ENCODE peak calls at places on chromosomes 16 and 17, in eight cellular contexts. J, V, G, T, H, I, C and K are unnamed samples.

GRCh38 chr17:75039238-75039637 is 7.5 kb downstream of the ATP5PD start:
- DNase-seq in T (no peak), G (no peak), J (no peak), I (no peak), V (no peak), H (no peak), C (no peak), K (no peak)

GRCh38 chr17:77821114-77821513 is 137.4 kb upstream of the TNRC6C start:
- DNase-seq in G (no peak), H (no peak), V (no peak), I (no peak), T (no peak), C (peak), J (no peak), K (peak)

GRCh38 chr16:27515874-27516353 is 33.8 kb downstream of the GTF3C1 start:
- DNase-seq in I (no peak), T (no peak), V (no peak), G (no peak), H (peak), J (no peak), C (peak), K (no peak)

GRCh38 chr16:69482410-69482951 is 58.1 kb downstream of the CYB5B start:
- DNase-seq in C (no peak), G (no peak), V (peak), J (peak), T (peak), I (peak), H (peak), K (peak)

GRCh38 chr16:87278191-87279093 is 38.8 kb downstream of the C16orf95 start:
- DNase-seq in V (peak), T (peak), J (peak), I (peak), G (no peak), C (peak), H (peak), K (peak)

GRCh38 chr17:57783338-57783742 is 38.2 kb upstream of the CCDC182 start:
- DNase-seq in T (peak), H (peak), V (peak), G (peak), C (peak), J (peak), I (no peak), K (peak)

GRCh38 chr17:78899361-78900260 is 3.4 kb downstream of the CEP295NL start:
- DNase-seq in J (no peak), T (no peak), I (no peak), G (no peak), V (peak), H (no peak), C (peak), K (peak)

GRCh38 chr17:79019631-79020584 is 4.1 kb upstream of the C1QTNF1 start:
- DNase-seq in J (no peak), T (peak), V (peak), I (peak), C (no peak), H (peak), G (peak), K (peak)

GRCh38 chr16:48157794-48158193 is 2.0 kb upstream of the ABCC12 start:
- DNase-seq in J (no peak), V (no peak), C (no peak), H (no peak), I (peak), T (no peak), G (no peak), K (no peak)

GRCh38 chr17:43626066-43626465 is 35.7 kb downstream of the MEOX1 start:
- DNase-seq in T (no peak), J (no peak), V (no peak), G (no peak), C (no peak), I (no peak), H (no peak), K (no peak)

GRCh38 chr16:813204-813915 is 12.8 kb upstream of the GNG13 start:
- DNase-seq in I (no peak), V (peak), J (no peak), T (peak), C (peak), G (peak), H (peak), K (peak)

GRCh38 chr16:26204138-26204537 is 512.4 kb downstream of the HS3ST4 start:
- DNase-seq in G (no peak), C (no peak), I (no peak), T (no peak), J (no peak), H (no peak), V (no peak), K (no peak)

GRCh38 chr17:33038740-33039139 is 47.1 kb downstream of the SPACA3 start:
- DNase-seq in V (no peak), I (peak), T (peak), C (peak), J (no peak), G (no peak), H (no peak), K (no peak)

GRCh38 chr16:21283521-21284289 is 5.6 kb upstream of the CRYM start:
- DNase-seq in H (peak), I (peak), C (peak), T (peak), J (no peak), V (peak), G (no peak), K (no peak)

GRCh38 chr16:14289692-14290340 is 218.7 kb downstream of the MRTFB start:
- DNase-seq in G (peak), I (no peak), J (no peak), H (no peak), C (peak), V (no peak), T (peak), K (no peak)

GRCh38 chr17:38428643-38429371 is 543 bp downstream of the ARHGAP23 start:
- DNase-seq in V (peak), C (peak), G (no peak), I (peak), J (no peak), H (no peak), T (peak), K (peak)

GRCh38 chr17:58084317-58084981 is 1.2 kb downstream of the DYNLL2 start:
- DNase-seq in V (peak), J (peak), I (no peak), H (no peak), C (peak), G (peak), T (no peak), K (no peak)

GRCh38 chr16:52837251-52837650 is 215.4 kb downstream of the CHD9NB start:
- DNase-seq in H (no peak), I (peak), V (no peak), J (no peak), C (no peak), G (no peak), T (peak), K (no peak)

GRCh38 chr16:59259074-59259963 is 525.2 kb upstream of the GOT2 start:
- DNase-seq in I (peak), T (no peak), J (no peak), H (no peak), G (no peak), V (peak), C (no peak), K (no peak)

GRCh38 chr16:70774261-70774660 is 26.7 kb downstream of the VAC14 start:
- DNase-seq in I (no peak), H (no peak), T (no peak), J (no peak), C (no peak), G (no peak), V (no peak), K (no peak)

GRCh38 chr16:30049871-30050270 is 15.7 kb upstream of the ALDOA start:
- DNase-seq in H (no peak), V (peak), C (no peak), I (no peak), G (no peak), J (no peak), T (no peak), K (peak)

GRCh38 chr16:57175896-57176295 is 9.9 kb downstream of the PSME3IP1 start:
- DNase-seq in T (no peak), V (no peak), C (no peak), I (peak), G (no peak), J (no peak), H (no peak), K (no peak)

GRCh38 chr17:49566668-49567071 is 9.0 kb upstream of the NXPH3 start:
- DNase-seq in T (no peak), V (no peak), C (no peak), I (no peak), H (no peak), G (no peak), J (no peak), K (no peak)

GRCh38 chr16:13012591-13012990 is 111.2 kb downstream of the SHISA9 start:
- DNase-seq in T (no peak), G (no peak), C (peak), V (no peak), J (no peak), H (no peak), I (no peak), K (no peak)

GRCh38 chr17:57672971-57673370 is 72.1 kb downstream of the CCDC182 start:
- DNase-seq in V (no peak), H (no peak), J (peak), I (no peak), T (no peak), G (no peak), C (no peak), K (no peak)

GRCh38 chr17:56497132-56497531 is 96.4 kb upstream of the NOG start:
- DNase-seq in V (no peak), G (no peak), J (no peak), C (no peak), I (no peak), H (no peak), T (no peak), K (no peak)

GRCh38 chr16:12025472-12025871 is 48.9 kb downstream of the SNX29 start:
- DNase-seq in I (no peak), G (no peak), H (no peak), V (no peak), C (no peak), J (no peak), T (no peak), K (no peak)

GRCh38 chr16:2691491-2692248 is 9.3 kb downstream of the KCTD5 start:
- DNase-seq in T (no peak), V (peak), C (no peak), H (no peak), J (no peak), G (no peak), I (no peak), K (peak)

GRCh38 chr17:75985986-75986385 is 6.9 kb downstream of the TEN1 start:
- DNase-seq in V (peak), C (no peak), H (no peak), T (no peak), I (no peak), G (no peak), J (no peak), K (no peak)

GRCh38 chr17:76292567-76292966 is 15.5 kb downstream of the QRICH2 start:
- DNase-seq in V (no peak), J (no peak), G (no peak), I (no peak), T (no peak), H (no peak), C (no peak), K (no peak)

GRCh38 chr17:29615492-29616299 is 7.0 kb downstream of the CORO6 start:
- DNase-seq in I (peak), C (peak), G (peak), J (peak), H (peak), V (peak), T (peak), K (peak)

GRCh38 chr16:84380405-84380804 is 12.1 kb downstream of the ATP2C2 start:
- DNase-seq in C (no peak), J (no peak), I (no peak), G (no peak), T (no peak), H (no peak), V (no peak), K (no peak)

GRCh38 chr17:5042152-5043022 is 7.2 kb upstream of the SLC52A1 start:
- DNase-seq in I (no peak), V (no peak), G (peak), T (no peak), H (no peak), J (no peak), C (no peak), K (no peak)

GRCh38 chr17:1137465-1137894 is 42.3 kb downstream of the ABR start:
- DNase-seq in T (no peak), I (peak), V (peak), H (no peak), C (no peak), J (no peak), G (peak), K (no peak)

GRCh38 chr16:89363621-89364393 is 126.6 kb downstream of the ANKRD11 start:
- DNase-seq in H (peak), J (peak), V (peak), G (no peak), I (peak), T (peak), C (peak), K (no peak)

GRCh38 chr17:58325289-58325726 is 3.3 kb downstream of the TSPOAP1 start:
- DNase-seq in T (no peak), C (peak), H (no peak), V (peak), I (no peak), G (no peak), J (no peak), K (no peak)

GRCh38 chr17:69402052-69402451 is 12.4 kb upstream of the MAP2K6 start:
- DNase-seq in V (no peak), J (no peak), C (no peak), H (peak), G (no peak), I (no peak), T (no peak), K (no peak)

GRCh38 chr17:10403589-10403988 is 18.2 kb downstream of the MYH8 start:
- DNase-seq in H (no peak), G (no peak), T (no peak), I (no peak), C (no peak), J (no peak), V (no peak), K (no peak)

GRCh38 chr17:10396529-10397163 is 23.8 kb upstream of the MYH13 start:
- DNase-seq in V (no peak), G (no peak), C (no peak), T (no peak), H (no peak), I (no peak), J (no peak), K (no peak)

GRCh38 chr17:10394201-10394887 is 21.5 kb upstream of the MYH13 start:
- DNase-seq in H (no peak), G (no peak), V (no peak), I (no peak), J (no peak), T (no peak), C (no peak), K (no peak)

GRCh38 chr17:10398352-10398751 is 23.4 kb downstream of the MYH8 start:
- DNase-seq in V (no peak), H (no peak), J (no peak), C (peak), G (no peak), T (no peak), I (no peak), K (no peak)
- H3K27ac ChIP-seq in V (no peak), H (no peak), J (no peak), C (no peak), G (no peak), T (no peak), I (no peak), K (no peak)

GRCh38 chr17:50638572-50638850 is 3.8 kb downstream of the ABCC3 start:
- DNase-seq in C (no peak), V (peak), J (no peak), G (no peak), H (no peak), T (peak), I (no peak), K (no peak)
- H3K27ac ChIP-seq in C (no peak), V (peak), J (peak), G (no peak), H (no peak), T (peak), I (peak), K (no peak)

GRCh38 chr17:42136654-42137051 is 14.0 kb downstream of the HSPB9 start:
- DNase-seq in J (no peak), V (no peak), I (no peak), H (no peak), C (no peak), G (no peak), T (no peak), K (no peak)
- H3K27ac ChIP-seq in J (peak), V (no peak), I (no peak), H (no peak), C (peak), G (no peak), T (no peak), K (peak)

GRCh38 chr17:63675231-63675606 is 24.7 kb downstream of the LIMD2 start:
- DNase-seq in I (no peak), H (peak), J (no peak), V (peak), T (no peak), G (no peak), C (peak), K (no peak)
- H3K27ac ChIP-seq in I (no peak), H (peak), J (peak), V (peak), T (no peak), G (no peak), C (peak), K (peak)

GRCh38 chr16:23147666-23148065 is 1.6 kb downstream of the USP31 start:
- DNase-seq in I (no peak), V (no peak), J (no peak), H (no peak), C (no peak), T (no peak), G (no peak), K (no peak)

GRCh38 chr16:23149267-23149992 is at the start of gene USP31:
- DNase-seq in J (peak), G (peak), H (peak), V (peak), C (peak), T (peak), I (peak), K (peak)

GRCh38 chr16:23148513-23149266 is 562 bp downstream of the USP31 start:
- DNase-seq in G (peak), V (peak), I (no peak), C (peak), J (peak), T (peak), H (no peak), K (peak)

GRCh38 chr16:23146877-23147601 is 2.2 kb downstream of the USP31 start:
- DNase-seq in I (no peak), H (no peak), G (no peak), T (no peak), V (no peak), J (no peak), C (no peak), K (no peak)

DNA sequence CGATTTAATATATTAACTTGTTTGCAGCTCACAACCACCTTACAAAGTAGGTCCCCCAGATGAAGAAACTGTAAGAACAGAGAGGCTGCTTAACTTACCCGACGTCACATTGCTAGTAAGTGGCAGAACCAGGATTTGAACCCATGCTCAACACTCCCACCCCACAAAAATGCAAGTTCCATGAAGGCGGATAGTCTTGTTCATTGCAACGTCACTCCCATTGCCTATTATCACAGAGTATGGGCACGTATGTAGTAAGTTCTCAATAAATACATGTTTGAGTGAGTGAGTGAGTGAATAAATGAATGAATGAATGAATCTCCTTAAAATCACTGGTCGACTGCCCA is 1.1 kb downstream of the USP31 start:
- DNase-seq in I (no peak), G (no peak), J (no peak), T (no peak), V (peak), H (no peak), C (no peak), K (no peak)
- H3K27ac ChIP-seq in I (peak), G (no peak), J (peak), T (no peak), V (no peak), H (no peak), C (no peak), K (peak)

GRCh38 chr16:19717781-19718623 is at the start of the genes IQCK and KNOP1:
- DNase-seq in G (peak), C (peak), J (peak), V (peak), I (peak), H (peak), T (peak), K (peak)

GRCh38 chr16:19717319-19717718 is 708 bp downstream of the KNOP1 start:
- DNase-seq in I (no peak), C (no peak), V (peak), J (no peak), H (no peak), T (peak), G (no peak), K (no peak)

GRCh38 chr16:19716183-19716582 is 1.8 kb downstream of the KNOP1 start:
- DNase-seq in J (no peak), C (no peak), T (no peak), H (no peak), V (no peak), I (no peak), G (no peak), K (no peak)

GRCh38 chr16:19715566-19715965 is 2.5 kb downstream of the KNOP1 start:
- DNase-seq in G (no peak), H (no peak), T (no peak), J (no peak), I (no peak), C (no peak), V (peak), K (no peak)

DNA sequence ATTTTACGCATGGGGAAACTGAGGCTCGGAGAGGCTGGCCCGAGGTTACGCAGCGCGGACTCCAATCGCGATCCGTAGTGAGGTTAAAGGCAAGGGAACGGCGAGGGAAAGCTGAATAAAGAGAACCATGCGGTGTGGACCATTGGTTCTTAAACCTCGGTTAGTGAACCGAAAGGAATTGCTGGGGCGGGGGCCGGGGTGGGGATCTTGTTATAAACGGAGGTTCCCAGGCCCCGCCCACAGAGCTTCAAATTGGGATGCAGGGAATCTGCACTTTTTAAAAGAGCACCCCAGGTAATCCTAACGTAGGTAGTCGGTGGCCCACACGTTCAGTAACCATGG is 524 bp downstream of the IQCK start:
- DNase-seq in J (no peak), I (no peak), G (no peak), C (no peak), T (peak), H (no peak), V (peak), K (no peak)
- H3K27ac ChIP-seq in J (peak), I (peak), G (peak), C (no peak), T (peak), H (peak), V (peak), K (peak)

DNA sequence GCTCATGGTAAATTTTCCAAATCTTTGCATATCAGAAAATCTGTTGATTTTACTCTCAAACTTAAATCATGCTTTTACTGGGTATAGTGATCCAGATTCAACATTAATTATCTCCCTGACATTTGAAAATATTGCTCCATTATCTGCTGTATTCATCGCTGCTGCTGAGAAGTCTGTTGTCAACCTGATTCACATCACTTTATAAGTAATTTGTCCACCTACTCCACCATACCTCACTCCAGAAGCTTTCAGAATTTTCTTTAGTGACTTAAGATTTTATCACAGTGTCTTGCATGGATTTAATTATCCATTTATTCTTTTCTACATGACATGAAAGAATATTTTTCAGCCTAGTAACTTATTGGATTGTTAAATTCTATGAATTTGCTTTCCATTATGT is 519.2 kb upstream of the CDH11 start:
- DNase-seq in H (no peak), I (no peak), G (no peak), V (no peak), C (no peak), J (no peak), T (no peak), K (no peak)
- H3K27ac ChIP-seq in H (no peak), I (no peak), G (no peak), V (no peak), C (no peak), J (no peak), T (no peak), K (no peak)